ENCODE peak calls at places on chromosomes 16 and 17, in seven cellular contexts. H, T, G, E, F, J and A are unnamed samples.

GRCh38 chr17:48246623-48247022 is 139.1 kb downstream of the SNX11 start:
- DNase-seq in F (no peak), J (no peak), E (no peak), G (peak; percentile 68), H (no peak), T (peak; percentile 45), A (no peak)

GRCh38 chr17:56499799-56500388 is 93.6 kb upstream of the NOG start:
- DNase-seq in G (peak; percentile 52), H (no peak), E (peak; percentile 65), J (no peak), F (no peak), T (no peak), A (peak; percentile 25)

GRCh38 chr16:15739449-15739848 is 89.4 kb downstream of the NDE1 start:
- DNase-seq in E (no peak), J (no peak), F (no peak), T (no peak), H (no peak), G (no peak), A (no peak)

GRCh38 chr17:30422171-30422570 is 43.4 kb downstream of the CPD start:
- DNase-seq in T (no peak), H (no peak), E (no peak), G (no peak), J (no peak), F (no peak), A (peak; percentile 21)

GRCh38 chr17:45224671-45225050 is 3.0 kb downstream of the FMNL1 start:
- DNase-seq in E (no peak), T (no peak), F (no peak), H (no peak), G (no peak), J (no peak), A (no peak)

GRCh38 chr16:30139895-30140481 is 17.0 kb upstream of the MAPK3 start:
- DNase-seq in H (no peak), J (no peak), G (no peak), E (no peak), T (no peak), F (no peak), A (no peak)

GRCh38 chr17:65533056-65533745 is 28.2 kb downstream of the AXIN2 start:
- DNase-seq in E (no peak), J (peak; percentile 68), T (no peak), G (no peak), H (no peak), F (no peak), A (no peak)

GRCh38 chr17:731943-732787 is at the start of gene TLCD3A:
- DNase-seq in F (peak; percentile 56), G (peak; percentile 57), J (peak; percentile 93), E (peak; percentile 89), T (peak; percentile 82), H (peak; percentile 72), A (peak; percentile 60)

GRCh38 chr17:72342582-72343527 is 222.0 kb downstream of the SOX9 start:
- DNase-seq in T (no peak), H (no peak), J (no peak), G (no peak), F (no peak), E (no peak), A (peak; percentile 23)

GRCh38 chr17:1989135-1989534 is 36.0 kb downstream of the RTN4RL1 start:
- DNase-seq in E (no peak), H (no peak), F (peak; percentile 82), J (no peak), G (peak; percentile 24), T (peak; percentile 55), A (peak; percentile 71)

GRCh38 chr16:49280861-49281331 is 742 bp downstream of the CBLN1 start:
- DNase-seq in T (no peak), E (no peak), G (no peak), J (no peak), F (no peak), H (no peak), A (no peak)

GRCh38 chr17:81821603-81822311 is 11.3 kb downstream of the MCRIP1 start:
- DNase-seq in H (peak; percentile 94), T (peak; percentile 93), J (peak; percentile 94), G (peak; percentile 45), E (peak; percentile 90), F (peak; percentile 95), A (peak; percentile 48)

GRCh38 chr17:30905742-30906100 is 317 bp downstream of the TEFM start:
- DNase-seq in E (no peak), G (no peak), T (peak; percentile 46), J (peak; percentile 70), H (no peak), F (no peak), A (peak; percentile 7)

GRCh38 chr16:81677375-81677737 is 101.7 kb upstream of the PLCG2 start:
- DNase-seq in H (no peak), J (no peak), E (no peak), F (no peak), T (no peak), G (no peak), A (no peak)

GRCh38 chr16:66695935-66696668 is 441 bp downstream of the CMTM4 start:
- DNase-seq in G (no peak), J (peak; percentile 91), T (peak; percentile 36), E (peak; percentile 84), F (peak; percentile 20), H (peak; percentile 63), A (peak; percentile 15)

GRCh38 chr17:7330099-7331015 is 1.2 kb upstream of the NEURL4 start:
- DNase-seq in J (peak; percentile 94), F (peak; percentile 78), G (peak; percentile 82), T (peak; percentile 100), H (peak; percentile 82), E (peak; percentile 97), A (peak; percentile 77)

GRCh38 chr17:49260011-49260921 is 29.7 kb upstream of the PHOSPHO1 start:
- DNase-seq in F (peak; percentile 70), J (peak; percentile 89), G (peak; percentile 92), E (peak; percentile 88), T (peak; percentile 85), H (peak; percentile 73), A (peak; percentile 81)

GRCh38 chr17:27771576-27771975 is 28.8 kb downstream of the NOS2 start:
- DNase-seq in E (no peak), F (no peak), T (no peak), G (no peak), J (no peak), H (no peak), A (no peak)

GRCh38 chr17:27296427-27296979 is 2.6 kb downstream of the WSB1 start:
- DNase-seq in J (no peak), H (no peak), E (no peak), F (no peak), G (peak; percentile 84), T (peak; percentile 28), A (peak; percentile 79)

GRCh38 chr17:28749516-28750177 is 5.8 kb downstream of the TRAF4 start:
- DNase-seq in H (no peak), G (no peak), J (peak; percentile 86), F (no peak), E (peak; percentile 73), T (no peak), A (no peak)

GRCh38 chr17:74472890-74473289 is 6.5 kb downstream of the CD300A start:
- DNase-seq in H (no peak), T (no peak), G (no peak), J (no peak), F (no peak), E (no peak), A (no peak)

GRCh38 chr17:74474043-74474792 is 7.8 kb downstream of the CD300A start:
- DNase-seq in J (no peak), T (no peak), E (no peak), G (no peak), F (no peak), H (no peak), A (no peak)

GRCh38 chr17:74475189-74475588 is 8.8 kb downstream of the CD300A start:
- DNase-seq in H (no peak), F (no peak), G (no peak), T (no peak), J (no peak), E (no peak), A (no peak)

GRCh38 chr17:74473294-74473693 is 6.9 kb downstream of the CD300A start:
- DNase-seq in G (no peak), H (no peak), J (no peak), F (no peak), E (no peak), T (no peak), A (no peak)

GRCh38 chr17:74471341-74471740 is 4.9 kb downstream of the CD300A start:
- DNase-seq in H (no peak), F (no peak), T (no peak), G (no peak), E (no peak), J (no peak), A (no peak)
- H3K4me3 ChIP-seq in H (no peak overlapping the region), F (no peak overlapping the region), T (no peak overlapping the region), G (no peak overlapping the region), E (no peak overlapping the region), J (no peak overlapping the region), A (no peak overlapping the region)

GRCh38 chr16:12098429-12099310 is 122.1 kb downstream of the SNX29 start:
- DNase-seq in J (no peak), T (no peak), H (peak; percentile 42), F (no peak), E (no peak), G (no peak), A (no peak)
- TF ChIP-seq CTCF in J (no peak), T (no peak), H (no peak), F (no peak), E (peak; percentile 44), G (no peak), A (no peak)

DNA sequence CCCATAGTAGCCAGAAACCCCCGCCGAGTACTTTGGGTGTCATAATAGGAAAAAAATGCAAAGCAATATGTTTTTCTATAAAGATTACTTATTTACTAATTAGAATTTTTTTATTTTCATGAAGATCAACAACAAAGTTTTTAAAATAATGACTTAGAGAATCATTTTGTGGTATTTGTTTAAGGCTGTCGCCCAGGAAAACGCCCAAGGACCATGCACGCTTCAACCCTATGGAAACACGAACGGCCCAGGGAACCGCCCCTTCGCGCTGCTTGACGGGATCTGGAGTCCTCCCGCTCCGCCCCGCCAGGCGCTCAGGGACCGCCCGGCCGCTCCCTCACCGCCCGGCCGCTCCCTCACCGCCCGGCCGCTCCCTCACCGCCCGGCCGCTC is 408 bp upstream of the KPNA2 start:
- DNase-seq in J (peak; percentile 98), E (peak; percentile 98), T (peak; percentile 95), H (peak; percentile 95), F (peak; percentile 92), G (no peak), A (no peak)
- H3K4me3 ChIP-seq in J (no peak overlapping the region), E (peak overlapping the region; percentile 28), T (peak overlapping the region; percentile 43), H (no peak overlapping the region), F (peak overlapping the region; percentile 43), G (peak overlapping the region; percentile 42), A (peak overlapping the region; percentile 42)

DNA sequence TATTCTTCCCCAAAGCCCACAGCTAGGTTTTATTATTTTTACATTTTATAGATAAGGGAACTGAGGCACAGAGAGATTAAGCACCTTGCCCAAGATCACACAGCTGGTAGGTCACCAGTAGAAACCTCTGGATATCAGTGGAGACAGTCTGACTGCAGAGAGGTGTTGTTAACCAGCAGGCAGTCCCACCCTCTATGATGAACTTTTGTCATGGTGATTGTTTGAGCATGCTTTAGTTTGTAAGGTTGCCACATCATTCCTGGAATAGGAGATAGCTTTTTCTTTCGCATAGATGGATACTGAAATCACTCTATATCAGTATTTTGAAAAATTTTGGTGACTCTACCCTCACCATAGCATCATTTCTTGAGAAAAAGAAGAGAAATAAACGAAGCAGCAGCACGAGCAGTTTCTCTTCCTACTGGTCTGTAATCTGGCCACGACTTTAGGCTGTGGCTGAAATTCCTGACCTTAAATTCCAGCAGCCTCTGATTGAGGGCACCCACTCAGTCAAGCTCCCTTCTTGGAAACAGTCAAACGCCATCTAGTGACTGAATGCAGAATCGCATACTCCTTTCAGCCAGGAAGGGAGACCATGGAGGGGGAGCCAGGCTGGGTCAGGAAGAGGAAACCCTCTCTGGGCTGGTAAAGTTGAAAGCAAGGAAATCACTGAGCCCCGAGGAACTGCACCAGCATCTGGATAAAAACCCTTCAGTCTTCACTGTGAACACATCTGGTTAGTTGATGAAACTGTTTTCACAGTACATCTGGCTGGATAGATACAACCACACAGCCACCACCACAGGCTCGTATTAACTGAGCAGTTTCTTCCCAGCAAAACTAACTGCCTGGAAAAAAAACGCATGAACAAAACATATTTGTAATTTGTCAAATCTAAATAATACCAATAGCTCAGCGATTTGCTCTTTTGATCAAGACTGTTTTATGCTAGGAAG is 108.4 kb upstream of the XYLT1 start:
- DNase-seq in G (peak; percentile 79), H (no peak), E (peak; percentile 95), J (peak; percentile 89), T (peak; percentile 32), F (peak; percentile 61), A (peak; percentile 71)
- TF ChIP-seq CTCF in G (peak; percentile 76), H (peak; percentile 69), E (peak; percentile 90), J (peak; percentile 43), T (peak; percentile 43), F (peak; percentile 84), A (peak; percentile 75)